ENCODE peak calls at places on chromosome 21, in seven cellular contexts. L, G, U, F, B, K and Y are unnamed samples.

GRCh38 chr21:31255846-31256395 is 88.1 kb downstream of the TIAM1 start:
- DNase-seq in L (no peak), G (no peak), U (no peak), F (no peak), B (no peak), K (no peak), Y (no peak)

GRCh38 chr21:44454747-44455523 is at the start of gene LRRC3:
- DNase-seq in L (peak; percentile 82), G (peak; percentile 17), U (peak; percentile 89), F (peak; percentile 73), B (peak; percentile 68), K (peak; percentile 86), Y (peak; percentile 51)

GRCh38 chr21:44681861-44682579 is at the start of gene KRTAP12-1:
- DNase-seq in L (no peak), G (no peak), U (peak; percentile 80), F (no peak), B (no peak), K (no peak), Y (no peak)

GRCh38 chr21:37452222-37452621 is 85.6 kb downstream of the DYRK1A start:
- DNase-seq in L (no peak), G (peak; percentile 52), U (no peak), F (no peak), B (no peak), K (no peak), Y (no peak)

GRCh38 chr21:28632718-28633408 is 359.8 kb downstream of the LTN1 start:
- DNase-seq in L (no peak), G (peak; percentile 100), U (no peak), F (no peak), B (no peak), K (peak; percentile 70), Y (no peak)

GRCh38 chr21:36419996-36420395 is 34.8 kb downstream of the CHAF1B start:
- DNase-seq in L (peak; percentile 40), G (peak; percentile 80), U (peak; percentile 50), F (peak; percentile 18), B (peak; percentile 27), K (peak; percentile 90), Y (peak; percentile 81)

GRCh38 chr21:36744560-36745231 is 45.8 kb downstream of the SIM2 start:
- DNase-seq in L (no peak), G (no peak), U (peak; percentile 90), F (no peak), B (no peak), K (no peak), Y (no peak)

GRCh38 chr21:45283019-45283610 is 4.6 kb downstream of the POFUT2 start:
- DNase-seq in L (no peak), G (no peak), U (no peak), F (no peak), B (no peak), K (no peak), Y (no peak)

GRCh38 chr21:38400195-38400695 is 98.0 kb downstream of the ERG start:
- DNase-seq in L (no peak), G (no peak), U (no peak), F (no peak), B (no peak), K (no peak), Y (no peak)

GRCh38 chr21:15706686-15707085 is 23.1 kb upstream of the USP25 start:
- DNase-seq in L (no peak), G (peak; percentile 99), U (no peak), F (no peak), B (no peak), K (peak; percentile 99), Y (peak; percentile 77)

GRCh38 chr21:29174607-29175013 is 44.2 kb downstream of the MAP3K7CL start:
- DNase-seq in L (no peak), G (no peak), U (no peak), F (no peak), B (no peak), K (peak; percentile 54), Y (peak; percentile 4)

GRCh38 chr21:44399151-44399954 is 45.9 kb downstream of the TRPM2 start:
- DNase-seq in L (no peak), G (no peak), U (no peak), F (no peak), B (no peak), K (no peak), Y (no peak)

GRCh38 chr21:45894891-45895777 is 86.4 kb upstream of the COL6A1 start:
- DNase-seq in L (no peak), G (no peak), U (no peak), F (no peak), B (no peak), K (no peak), Y (no peak)

GRCh38 chr21:38787461-38788274 is 18.1 kb upstream of the ETS2 start:
- DNase-seq in L (no peak), G (peak; percentile 97), U (no peak), F (no peak), B (no peak), K (peak; percentile 99), Y (peak; percentile 80)